ENCODE peak calls at places on chromosomes 2 and 18, in four cellular contexts. One of them, this sample, is unnamed. For H3K4me1, the result is how much of the 10 kb centered on the place peaks cover.

GRCh38 chr2:1051585-1051984 is 100.9 kb downstream of the SNTG2 start:
- DNase-seq in GM23338: peak
- DNase-seq in heart left ventricle: no peak
- DNase-seq in body of pancreas: no peak
- DNase-seq in this sample: no peak

GRCh38 chr2:222798528-222798927 is 62.3 kb upstream of the ACSL3 start:
- DNase-seq in heart left ventricle: no peak
- DNase-seq in body of pancreas: no peak
- DNase-seq in GM23338: no peak
- DNase-seq in this sample: no peak

GRCh38 chr2:217054791-217055190 is 194.9 kb upstream of the TNP1 start:
- DNase-seq in heart left ventricle: peak
- DNase-seq in body of pancreas: no peak
- DNase-seq in GM23338: no peak
- DNase-seq in this sample: no peak

GRCh38 chr2:238382381-238382781 is 44.3 kb upstream of the ASB1 start:
- DNase-seq in GM23338: no peak
- DNase-seq in heart left ventricle: no peak
- DNase-seq in body of pancreas: peak
- DNase-seq in this sample: no peak

GRCh38 chr2:196758474-196759377 is 40.8 kb downstream of the GTF3C3 start:
- DNase-seq in body of pancreas: no peak
- DNase-seq in GM23338: no peak
- DNase-seq in heart left ventricle: no peak
- DNase-seq in this sample: no peak

GRCh38 chr2:62229082-62229620 is 33.2 kb downstream of the B3GNT2 start:
- DNase-seq in GM23338: no peak
- DNase-seq in heart left ventricle: no peak
- DNase-seq in body of pancreas: no peak
- DNase-seq in this sample: no peak

GRCh38 chr2:241563981-241564595 is 5.5 kb downstream of the BOK start:
- DNase-seq in body of pancreas: no peak
- DNase-seq in GM23338: no peak
- DNase-seq in heart left ventricle: no peak
- DNase-seq in this sample: no peak

GRCh38 chr18:12574494-12575185 is 83.3 kb downstream of the SPIRE1 start:
- DNase-seq in GM23338: no peak
- DNase-seq in body of pancreas: peak
- DNase-seq in heart left ventricle: no peak
- DNase-seq in this sample: no peak

GRCh38 chr2:166240387-166241313 is 112.8 kb upstream of the SCN1A start:
- DNase-seq in body of pancreas: no peak
- DNase-seq in GM23338: no peak
- DNase-seq in heart left ventricle: no peak
- DNase-seq in this sample: no peak

GRCh38 chr2:212227755-212228154 is 310.8 kb downstream of the ERBB4 start:
- DNase-seq in GM23338: peak
- DNase-seq in heart left ventricle: peak
- DNase-seq in body of pancreas: peak
- DNase-seq in this sample: no peak

GRCh38 chr2:241183221-241183620 is 5.3 kb upstream of the ANO7 start:
- DNase-seq in GM23338: no peak
- DNase-seq in heart left ventricle: no peak
- DNase-seq in body of pancreas: no peak
- DNase-seq in this sample: no peak

GRCh38 chr2:25331686-25332365 is 9.9 kb downstream of the DNMT3A start:
- DNase-seq in body of pancreas: no peak
- DNase-seq in heart left ventricle: peak
- DNase-seq in GM23338: no peak
- DNase-seq in this sample: no peak

GRCh38 chr2:184338776-184339175 is 259.6 kb upstream of the ZNF804A start:
- DNase-seq in body of pancreas: no peak
- DNase-seq in heart left ventricle: no peak
- DNase-seq in GM23338: peak
- DNase-seq in this sample: no peak

GRCh38 chr2:238418196-238418998 is 8.3 kb upstream of the ASB1 start:
- DNase-seq in body of pancreas: no peak
- DNase-seq in GM23338: no peak
- DNase-seq in heart left ventricle: no peak
- DNase-seq in this sample: no peak

GRCh38 chr2:80326861-80327260 is 22.3 kb upstream of the LRRTM1 start:
- DNase-seq in heart left ventricle: no peak
- DNase-seq in body of pancreas: no peak
- DNase-seq in GM23338: no peak
- DNase-seq in this sample: no peak

GRCh38 chr2:218962859-218963492 is 3.5 kb downstream of the CDK5R2 start:
- DNase-seq in heart left ventricle: peak
- DNase-seq in body of pancreas: peak
- DNase-seq in GM23338: peak
- DNase-seq in this sample: no peak

GRCh38 chr2:222655406-222655747 is 515 bp downstream of the FARSB start:
- DNase-seq in GM23338: peak
- DNase-seq in body of pancreas: peak
- DNase-seq in heart left ventricle: no peak
- DNase-seq in this sample: no peak

GRCh38 chr2:95391641-95392310 is 10.7 kb upstream of the FAHD2A start:
- DNase-seq in heart left ventricle: no peak
- DNase-seq in GM23338: no peak
- DNase-seq in body of pancreas: peak
- DNase-seq in this sample: no peak

GRCh38 chr18:22499421-22499820 is 81.7 kb upstream of the CTAGE1 start:
- DNase-seq in heart left ventricle: no peak
- DNase-seq in GM23338: no peak
- DNase-seq in body of pancreas: no peak
- DNase-seq in this sample: no peak

GRCh38 chr18:50475538-50476193 is 84.2 kb upstream of the MAPK4 start:
- DNase-seq in body of pancreas: no peak
- DNase-seq in heart left ventricle: no peak
- DNase-seq in GM23338: no peak
- DNase-seq in this sample: no peak

GRCh38 chr2:106866636-106867035 is 19.3 kb downstream of the ST6GAL2 start:
- DNase-seq in GM23338: no peak
- DNase-seq in heart left ventricle: no peak
- DNase-seq in body of pancreas: no peak
- DNase-seq in this sample: no peak

GRCh38 chr18:79480171-79480981 is 84.6 kb downstream of the NFATC1 start:
- DNase-seq in heart left ventricle: no peak
- DNase-seq in GM23338: no peak
- DNase-seq in body of pancreas: no peak
- DNase-seq in this sample: peak

GRCh38 chr18:59646228-59646945 is 50.8 kb downstream of the CCBE1 start:
- DNase-seq in heart left ventricle: no peak
- DNase-seq in GM23338: peak
- DNase-seq in body of pancreas: no peak
- DNase-seq in this sample: no peak

GRCh38 chr2:147424766-147425165 is 420.1 kb upstream of the ACVR2A start:
- DNase-seq in body of pancreas: no peak
- DNase-seq in GM23338: no peak
- DNase-seq in heart left ventricle: no peak
- DNase-seq in this sample: no peak

GRCh38 chr18:1053654-1054315 is 149.1 kb downstream of the ADCYAP1 start:
- DNase-seq in body of pancreas: no peak
- DNase-seq in heart left ventricle: no peak
- DNase-seq in GM23338: peak
- DNase-seq in this sample: no peak

GRCh38 chr18:69617888-69618287 is 217.2 kb downstream of the DOK6 start:
- DNase-seq in heart left ventricle: no peak
- DNase-seq in GM23338: no peak
- DNase-seq in body of pancreas: no peak
- DNase-seq in this sample: no peak

GRCh38 chr2:28624798-28625701 is 126.6 kb upstream of the PPP1CB start:
- DNase-seq in heart left ventricle: peak
- DNase-seq in GM23338: peak
- DNase-seq in body of pancreas: peak
- DNase-seq in this sample: peak

GRCh38 chr2:105417789-105418475 is 19.1 kb upstream of the FHL2 start:
- DNase-seq in body of pancreas: no peak
- DNase-seq in heart left ventricle: no peak
- DNase-seq in GM23338: no peak
- DNase-seq in this sample: no peak

GRCh38 chr18:48831802-48832201 is 119.0 kb downstream of the SMAD7 start:
- DNase-seq in GM23338: no peak
- DNase-seq in heart left ventricle: no peak
- DNase-seq in body of pancreas: no peak
- DNase-seq in this sample: no peak

GRCh38 chr2:16281451-16282330 is 341.3 kb downstream of the MYCN start:
- DNase-seq in GM23338: peak
- DNase-seq in heart left ventricle: no peak
- DNase-seq in body of pancreas: peak
- DNase-seq in this sample: no peak

GRCh38 chr2:169871994-169872393 is 44.7 kb downstream of the UBR3 start:
- DNase-seq in GM23338: no peak
- DNase-seq in heart left ventricle: no peak
- DNase-seq in body of pancreas: no peak
- DNase-seq in this sample: no peak

GRCh38 chr18:75125359-75126331 is 83.3 kb downstream of the PTGR3 start:
- DNase-seq in body of pancreas: no peak
- DNase-seq in GM23338: peak
- DNase-seq in heart left ventricle: no peak
- DNase-seq in this sample: no peak

GRCh38 chr2:131535526-131535925 is 7.8 kb downstream of the CCDC74A start:
- DNase-seq in heart left ventricle: no peak
- DNase-seq in body of pancreas: no peak
- DNase-seq in GM23338: no peak
- DNase-seq in this sample: no peak

GRCh38 chr2:29281585-29281984 is 166.4 kb downstream of the CLIP4 start:
- DNase-seq in GM23338: no peak
- DNase-seq in body of pancreas: peak
- DNase-seq in heart left ventricle: peak
- DNase-seq in this sample: no peak

GRCh38 chr18:40347261-40347660 is 1607.8 kb upstream of the PIK3C3 start:
- DNase-seq in body of pancreas: no peak
- DNase-seq in GM23338: no peak
- DNase-seq in heart left ventricle: no peak
- DNase-seq in this sample: no peak

GRCh38 chr18:32386466-32386865 is 84.2 kb downstream of the GAREM1 start:
- DNase-seq in heart left ventricle: no peak
- DNase-seq in body of pancreas: no peak
- DNase-seq in GM23338: no peak
- DNase-seq in this sample: no peak

GRCh38 chr18:36155960-36156757 is 26.5 kb downstream of the ELP2 start:
- DNase-seq in heart left ventricle: no peak
- DNase-seq in GM23338: no peak
- DNase-seq in body of pancreas: no peak
- DNase-seq in this sample: no peak

GRCh38 chr2:138548796-138549195 is 47.2 kb downstream of the SPOPL start:
- DNase-seq in heart left ventricle: no peak
- DNase-seq in GM23338: no peak
- DNase-seq in body of pancreas: no peak
- DNase-seq in this sample: no peak

GRCh38 chr2:149155181-149155580 is 116.7 kb downstream of the LYPD6B start:
- DNase-seq in body of pancreas: peak
- DNase-seq in heart left ventricle: no peak
- DNase-seq in GM23338: no peak
- DNase-seq in this sample: no peak

DNA sequence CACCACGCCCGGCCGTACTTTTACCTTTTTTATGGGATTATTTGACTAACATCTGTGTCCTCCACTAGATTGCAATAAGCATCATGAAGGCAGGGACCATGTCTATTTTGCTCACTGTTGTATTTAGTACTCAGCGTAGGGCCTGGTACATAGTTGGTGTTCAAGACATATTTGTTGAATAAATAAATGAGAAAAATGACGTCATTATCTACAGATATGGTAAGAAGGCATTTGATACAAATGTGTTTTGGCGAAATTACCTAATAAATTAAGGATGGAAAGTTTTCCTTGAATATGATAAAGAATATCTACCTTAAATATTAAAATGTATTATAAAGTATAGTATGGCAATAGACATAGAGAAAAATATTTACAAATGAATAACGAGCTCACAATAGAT is 24.0 kb upstream of the FAM136A start:
- DNase-seq in body of pancreas: no peak
- DNase-seq in GM23338: no peak
- DNase-seq in heart left ventricle: no peak
- DNase-seq in this sample: no peak
- TF ChIP-seq CTCF in body of pancreas: no peak
- TF ChIP-seq CTCF in GM23338: no peak
- TF ChIP-seq CTCF in heart left ventricle: no peak
- TF ChIP-seq CTCF in this sample: no peak

GRCh38 chr2:177331446-177331997 is 61.1 kb upstream of the AGPS start:
- DNase-seq in body of pancreas: no peak
- DNase-seq in GM23338: no peak
- DNase-seq in heart left ventricle: no peak
- DNase-seq in this sample: no peak
- H3K27ac ChIP-seq in body of pancreas: no peak
- H3K27ac ChIP-seq in GM23338: peak
- H3K27ac ChIP-seq in heart left ventricle: no peak
- H3K27ac ChIP-seq in this sample: no peak

DNA sequence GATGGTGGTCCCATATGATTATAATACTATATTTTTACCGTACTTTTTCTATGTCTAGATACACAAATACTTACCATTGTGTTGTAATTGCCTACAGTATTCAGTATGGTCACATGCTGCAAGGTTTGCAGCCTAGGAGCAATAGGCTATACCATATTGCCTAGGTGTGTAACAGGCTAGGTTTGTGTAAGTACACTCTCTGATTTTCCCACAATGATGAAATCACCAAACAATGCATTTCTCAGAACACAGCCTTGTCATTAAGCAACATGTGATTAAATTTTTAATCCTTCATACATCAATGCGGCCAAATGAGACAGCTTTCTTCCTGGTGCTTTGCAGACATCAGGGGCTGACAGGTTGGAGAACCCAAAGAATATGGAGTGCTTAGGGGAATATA is 37.3 kb downstream of the ADD2 start:
- DNase-seq in GM23338: no peak
- DNase-seq in body of pancreas: no peak
- DNase-seq in heart left ventricle: no peak
- DNase-seq in this sample: no peak
- H3K4me1 ChIP-seq in GM23338: half or more
- H3K4me1 ChIP-seq in body of pancreas: under half
- H3K4me1 ChIP-seq in heart left ventricle: under half
- H3K4me1 ChIP-seq in this sample: under half

GRCh38 chr18:62621546-62621945 is 93.8 kb upstream of the PHLPP1 start:
- DNase-seq in GM23338: no peak
- DNase-seq in body of pancreas: no peak
- DNase-seq in heart left ventricle: peak
- DNase-seq in this sample: no peak

GRCh38 chr18:62616331-62616805 is 93.5 kb downstream of the ZCCHC2 start:
- DNase-seq in heart left ventricle: peak
- DNase-seq in body of pancreas: peak
- DNase-seq in GM23338: no peak
- DNase-seq in this sample: no peak

GRCh38 chr18:62614499-62614898 is 91.7 kb downstream of the ZCCHC2 start:
- DNase-seq in body of pancreas: peak
- DNase-seq in heart left ventricle: no peak
- DNase-seq in GM23338: no peak
- DNase-seq in this sample: no peak

GRCh38 chr18:62618735-62619134 is 95.9 kb downstream of the ZCCHC2 start:
- DNase-seq in body of pancreas: no peak
- DNase-seq in GM23338: no peak
- DNase-seq in heart left ventricle: no peak
- DNase-seq in this sample: no peak

GRCh38 chr18:62617793-62618591 is 95.2 kb downstream of the ZCCHC2 start:
- DNase-seq in body of pancreas: no peak
- DNase-seq in GM23338: no peak
- DNase-seq in heart left ventricle: no peak
- DNase-seq in this sample: no peak
- TF ChIP-seq CTCF in body of pancreas: no peak
- TF ChIP-seq CTCF in GM23338: no peak
- TF ChIP-seq CTCF in heart left ventricle: no peak
- TF ChIP-seq CTCF in this sample: no peak

This sample was measured in Peyer's patch.